ENCODE peak calls at places on chromosomes 2 and 18, in ten cellular contexts. Y, F, X, K, Q, V, Z, H, I and O are unnamed samples.

GRCh38 chr2:224395646-224396390 is 6.1 kb downstream of the FAM124B start:
- DNase-seq in Y (no peak), F (no peak), X (peak), K (no peak), Q (no peak), V (no peak), Z (no peak), H (peak), I (no peak), O (no peak)

GRCh38 chr2:20400787-20401494 is 45.9 kb upstream of the RHOB start:
- DNase-seq in Y (no peak), F (no peak), X (peak), K (no peak), Q (no peak), V (no peak), Z (no peak), H (no peak), I (no peak), O (no peak)

GRCh38 chr2:19205983-19206533 is 152.4 kb downstream of the OSR1 start:
- DNase-seq in Y (no peak), F (no peak), X (peak), K (no peak), Q (no peak), V (no peak), Z (no peak), H (no peak), I (no peak), O (peak)

GRCh38 chr2:181174880-181175590 is 194.6 kb downstream of the UBE2E3 start:
- DNase-seq in Y (peak), F (no peak), X (no peak), K (no peak), Q (peak), V (no peak), Z (no peak), H (no peak), I (no peak), O (no peak)

GRCh38 chr2:237733677-237734300 is 64.8 kb upstream of the RBM44 start:
- DNase-seq in Y (peak), F (no peak), X (no peak), K (no peak), Q (no peak), V (no peak), Z (no peak), H (no peak), I (peak), O (no peak)

GRCh38 chr2:53727921-53728320 is 39.7 kb upstream of the CHAC2 start:
- DNase-seq in Y (no peak), F (no peak), X (no peak), K (no peak), Q (no peak), V (no peak), Z (no peak), H (no peak), I (no peak), O (no peak)

GRCh38 chr2:165791811-165792454 is 2.1 kb downstream of the GALNT3 start:
- DNase-seq in Y (peak), F (no peak), X (peak), K (no peak), Q (peak), V (no peak), Z (no peak), H (no peak), I (no peak), O (no peak)

GRCh38 chr2:121993682-121994081 is 238.2 kb downstream of the TSN start:
- DNase-seq in Y (no peak), F (no peak), X (no peak), K (no peak), Q (no peak), V (no peak), Z (no peak), H (no peak), I (no peak), O (no peak)

GRCh38 chr2:207148025-207148424 is 17.7 kb downstream of the KLF7 start:
- DNase-seq in Y (peak), F (no peak), X (peak), K (no peak), Q (peak), V (no peak), Z (no peak), H (no peak), I (no peak), O (no peak)

GRCh38 chr18:77068890-77069312 is 63.7 kb downstream of the MBP start:
- DNase-seq in Y (no peak), F (no peak), X (no peak), K (no peak), Q (no peak), V (no peak), Z (no peak), H (no peak), I (no peak), O (peak)

GRCh38 chr2:163182764-163183354 is 344.3 kb upstream of the KCNH7 start:
- DNase-seq in Y (peak), F (peak), X (peak), K (no peak), Q (peak), V (no peak), Z (no peak), H (no peak), I (peak), O (peak)

GRCh38 chr2:63044360-63045327 is 6.0 kb upstream of the OTX1 start:
- DNase-seq in Y (no peak), F (no peak), X (no peak), K (no peak), Q (no peak), V (no peak), Z (peak), H (no peak), I (peak), O (no peak)

GRCh38 chr2:41928593-41928992 is 119.2 kb upstream of the PKDCC start:
- DNase-seq in Y (peak), F (no peak), X (peak), K (no peak), Q (peak), V (no peak), Z (no peak), H (peak), I (no peak), O (no peak)

GRCh38 chr18:24985616-24986015 is 366.4 kb downstream of the ZNF521 start:
- DNase-seq in Y (peak), F (no peak), X (no peak), K (no peak), Q (no peak), V (no peak), Z (no peak), H (no peak), I (no peak), O (no peak)

GRCh38 chr2:8796878-8797550 is 40.4 kb downstream of the KIDINS220 start:
- DNase-seq in Y (no peak), F (peak), X (no peak), K (no peak), Q (no peak), V (no peak), Z (no peak), H (no peak), I (no peak), O (no peak)

GRCh38 chr2:230050151-230050550 is 18.6 kb downstream of the SLC16A14 start:
- DNase-seq in Y (no peak), F (no peak), X (no peak), K (no peak), Q (no peak), V (no peak), Z (no peak), H (no peak), I (no peak), O (no peak)

GRCh38 chr18:77316641-77317040 is 67.0 kb downstream of the GALR1 start:
- DNase-seq in Y (peak), F (no peak), X (peak), K (no peak), Q (peak), V (no peak), Z (no peak), H (no peak), I (no peak), O (no peak)

GRCh38 chr2:96764253-96764637 is 3.5 kb downstream of the CNNM4 start:
- DNase-seq in Y (no peak), F (no peak), X (peak), K (no peak), Q (no peak), V (peak), Z (no peak), H (peak), I (peak), O (peak)

DNA sequence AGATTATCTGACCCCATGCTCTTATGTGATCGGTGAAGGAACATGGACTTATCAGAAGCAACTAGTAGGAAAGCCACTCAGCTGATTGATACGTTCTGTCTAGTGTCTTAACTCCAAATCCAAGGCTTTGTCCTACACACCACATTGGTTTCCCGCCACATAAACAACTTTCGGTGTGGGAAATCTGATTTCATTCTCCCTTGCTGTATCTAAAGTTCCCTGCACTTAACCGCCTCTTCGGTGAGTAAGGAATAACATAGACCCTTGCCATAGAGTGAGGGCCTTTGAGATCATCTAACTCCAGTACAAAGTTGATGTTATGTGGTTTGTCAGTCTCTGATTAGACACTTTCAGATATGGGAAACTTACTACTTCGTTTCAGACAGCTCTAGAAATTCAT is 538.2 kb upstream of the TNP1 start:
- DNase-seq in Y (peak), F (no peak), X (no peak), K (no peak), Q (peak), V (no peak), Z (no peak), H (no peak), I (no peak), O (no peak)
- H3K27ac ChIP-seq in Y (no peak), F (no peak), X (no peak), K (no peak), Q (peak), V (no peak), Z (no peak), H (no peak), I (no peak), O (no peak)

DNA sequence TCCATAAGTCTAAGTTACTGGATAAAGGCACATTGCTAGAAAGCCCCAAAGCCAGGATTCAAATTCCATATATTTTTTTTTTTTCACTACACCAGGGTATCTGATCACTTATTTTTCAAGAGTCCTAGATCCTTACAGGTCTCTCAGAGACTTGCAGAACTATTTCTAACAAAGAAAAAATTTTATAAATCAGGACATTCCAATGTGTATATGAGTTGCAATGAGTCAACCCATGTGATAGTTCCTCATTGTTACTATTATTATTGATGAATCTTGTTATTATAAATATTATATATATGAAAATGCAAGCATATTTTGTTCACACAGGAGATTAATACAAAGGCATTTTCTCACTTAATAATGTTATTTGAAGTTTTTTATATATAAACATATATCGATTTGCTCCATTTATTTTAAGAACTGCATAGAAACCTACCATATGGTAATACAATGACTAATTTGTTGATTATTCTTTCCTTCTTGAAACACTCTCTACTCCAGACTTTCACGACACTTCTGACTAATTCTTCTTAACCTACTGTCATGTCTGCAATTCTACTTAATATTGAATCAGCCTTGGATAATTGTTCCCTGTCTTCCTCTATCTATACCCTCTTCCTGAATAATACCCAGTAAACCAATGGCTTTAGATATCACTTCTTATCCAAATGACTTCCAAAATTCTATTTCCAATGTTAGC is 968.4 kb upstream of the NRXN1 start:
- DNase-seq in Y (peak), F (no peak), X (peak), K (no peak), Q (peak), V (no peak), Z (no peak), H (no peak), I (no peak), O (no peak)
- H3K4me3 ChIP-seq in Y (no peak), F (no peak), X (no peak), K (no peak), Q (no peak), V (no peak), Z (no peak), H (no peak), I (no peak), O (no peak)

GRCh38 chr2:143901185-143901842 is 618.6 kb downstream of the ZEB2 start:
- DNase-seq in Y (peak), F (no peak), X (peak), K (peak), Q (peak), V (peak), Z (no peak), H (peak), I (no peak), O (no peak)
- H2AFZ ChIP-seq in Y (peak), F (no peak), X (peak), K (peak), Q (peak), V (peak), Z (no peak), H (peak), I (no peak), O (no peak)

DNA sequence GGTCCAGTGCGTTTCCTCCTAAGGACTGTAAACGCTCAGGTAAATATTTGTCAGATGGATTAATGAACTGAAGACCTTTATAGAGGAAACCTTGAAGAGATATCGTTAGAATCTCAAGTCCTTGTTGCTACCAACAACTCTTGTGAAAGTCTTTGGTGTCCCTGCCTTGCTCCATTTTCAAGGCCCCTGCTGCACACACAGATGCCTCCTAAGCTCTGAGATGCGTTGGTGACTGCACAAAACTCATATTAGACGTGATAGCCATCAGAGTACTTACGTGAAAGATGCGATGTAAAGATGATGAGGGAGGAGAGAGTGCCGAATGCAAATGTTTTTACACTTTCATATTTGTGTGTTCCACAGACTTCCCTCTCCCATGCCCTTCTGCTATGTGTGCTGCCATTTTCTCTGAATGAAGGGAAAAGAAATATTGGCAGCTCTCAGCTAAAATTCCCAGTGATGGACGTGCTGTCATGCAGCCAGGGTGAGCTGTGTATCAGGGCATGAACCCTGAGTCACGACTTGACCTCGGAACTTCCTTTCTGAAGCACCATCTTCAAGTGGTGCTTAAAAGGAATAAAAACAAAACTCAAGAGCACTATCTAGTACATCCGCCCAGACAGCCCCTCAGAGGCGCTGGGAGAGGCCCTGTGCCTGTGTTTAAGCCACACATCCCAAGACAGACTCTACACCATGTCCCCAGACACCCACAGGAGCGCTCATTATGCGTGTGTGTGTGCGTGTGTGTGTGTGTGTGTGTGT is 117.4 kb downstream of the FAM210A start:
- DNase-seq in Y (no peak), F (no peak), X (no peak), K (no peak), Q (no peak), V (no peak), Z (no peak), H (no peak), I (no peak), O (peak)
- H3K27ac ChIP-seq in Y (no peak), F (no peak), X (no peak), K (no peak), Q (no peak), V (no peak), Z (no peak), H (no peak), I (no peak), O (peak)

GRCh38 chr2:186485576-186485870 is 537 bp upstream of the ZC3H15 start:
- DNase-seq in Y (no peak), F (no peak), X (no peak), K (no peak), Q (no peak), V (no peak), Z (no peak), H (no peak), I (no peak), O (no peak)
- H3K4me3 ChIP-seq in Y (peak), F (peak), X (peak), K (peak), Q (peak), V (peak), Z (peak), H (peak), I (peak), O (peak)

GRCh38 chr2:11103984-11104793 is 51.1 kb upstream of the SLC66A3 start:
- DNase-seq in Y (no peak), F (peak), X (no peak), K (no peak), Q (no peak), V (no peak), Z (no peak), H (no peak), I (no peak), O (no peak)
- H2AFZ ChIP-seq in Y (no peak), F (peak), X (no peak), K (no peak), Q (no peak), V (no peak), Z (no peak), H (no peak), I (no peak), O (no peak)